ENCODE peak calls at places on chromosomes 4 and X, in four cellular contexts. One of them, this sample, is unnamed.

GRCh38 chr4:22932326-22932725 is 239.6 kb downstream of the GBA3 start:
- DNase-seq in WTC11: no peak
- DNase-seq in mesothelial cell of epicardium: no peak
- DNase-seq in lower leg skin: no peak
- DNase-seq in this sample: no peak

GRCh38 chr4:46123872-46124755 is at the start of gene GABRG1:
- DNase-seq in WTC11: peak; percentile 71
- DNase-seq in mesothelial cell of epicardium: no peak
- DNase-seq in lower leg skin: peak; percentile 63
- DNase-seq in this sample: no peak

GRCh38 chr4:30718021-30718888 is 1.9 kb upstream of the PCDH7 start:
- DNase-seq in WTC11: peak; percentile 66
- DNase-seq in mesothelial cell of epicardium: peak; percentile 58
- DNase-seq in lower leg skin: peak; percentile 85
- DNase-seq in this sample: no peak

GRCh38 chr4:25767877-25768475 is 94.8 kb downstream of the SEL1L3 start:
- DNase-seq in WTC11: peak; percentile 62
- DNase-seq in mesothelial cell of epicardium: no peak
- DNase-seq in lower leg skin: peak; percentile 70
- DNase-seq in this sample: no peak

GRCh38 chr4:62533573-62533972 is 1333.4 kb downstream of the ADGRL3 start:
- DNase-seq in WTC11: no peak
- DNase-seq in mesothelial cell of epicardium: no peak
- DNase-seq in lower leg skin: no peak
- DNase-seq in this sample: no peak

GRCh38 chr4:123443401-123444297 is 47.1 kb downstream of the SPRY1 start:
- DNase-seq in WTC11: no peak
- DNase-seq in mesothelial cell of epicardium: no peak
- DNase-seq in lower leg skin: no peak
- DNase-seq in this sample: no peak

GRCh38 chr4:108430921-108431320 is 189.5 kb upstream of the RPL34 start:
- DNase-seq in WTC11: no peak
- DNase-seq in mesothelial cell of epicardium: no peak
- DNase-seq in lower leg skin: no peak
- DNase-seq in this sample: no peak

GRCh38 chrX:33198561-33199279 is 12.6 kb downstream of the DMD start:
- DNase-seq in WTC11: no peak
- DNase-seq in mesothelial cell of epicardium: no peak
- DNase-seq in lower leg skin: no peak
- DNase-seq in this sample: no peak

GRCh38 chr4:132818091-132818490 is 331.0 kb upstream of the PCDH10 start:
- DNase-seq in WTC11: peak; percentile 78
- DNase-seq in mesothelial cell of epicardium: no peak
- DNase-seq in lower leg skin: no peak
- DNase-seq in this sample: no peak

GRCh38 chr4:77697860-77698599 is 92.4 kb downstream of the CXCL13 start:
- DNase-seq in WTC11: peak; percentile 28
- DNase-seq in mesothelial cell of epicardium: no peak
- DNase-seq in lower leg skin: no peak
- DNase-seq in this sample: no peak

GRCh38 chr4:48127231-48127881 is 6.7 kb downstream of the TXK start:
- DNase-seq in WTC11: no peak
- DNase-seq in mesothelial cell of epicardium: no peak
- DNase-seq in lower leg skin: no peak
- DNase-seq in this sample: no peak

GRCh38 chr4:152935661-152936445 is at the start of gene FHDC1:
- DNase-seq in WTC11: peak; percentile 86
- DNase-seq in mesothelial cell of epicardium: no peak
- DNase-seq in lower leg skin: no peak
- DNase-seq in this sample: no peak

GRCh38 chrX:108160309-108160708 is 68.7 kb downstream of the ATG4A start:
- DNase-seq in WTC11: no peak
- DNase-seq in mesothelial cell of epicardium: no peak
- DNase-seq in lower leg skin: peak; percentile 68
- DNase-seq in this sample: no peak

GRCh38 chr4:53450773-53451172 is 73.3 kb downstream of the FIP1L1 start:
- DNase-seq in WTC11: peak; percentile 9
- DNase-seq in mesothelial cell of epicardium: no peak
- DNase-seq in lower leg skin: no peak
- DNase-seq in this sample: no peak

GRCh38 chr4:154485127-154485773 is 6.3 kb downstream of the DCHS2 start:
- DNase-seq in WTC11: no peak
- DNase-seq in mesothelial cell of epicardium: no peak
- DNase-seq in lower leg skin: no peak
- DNase-seq in this sample: no peak

GRCh38 chr4:180532691-180533090 is 1710.5 kb upstream of the TENM3 start:
- DNase-seq in WTC11: peak; percentile 22
- DNase-seq in mesothelial cell of epicardium: no peak
- DNase-seq in lower leg skin: no peak
- DNase-seq in this sample: no peak

GRCh38 chr4:139651282-139652194 is 14.1 kb upstream of the MGST2 start:
- DNase-seq in WTC11: peak; percentile 73
- DNase-seq in mesothelial cell of epicardium: peak; percentile 64
- DNase-seq in lower leg skin: peak; percentile 95
- DNase-seq in this sample: peak; percentile 53

GRCh38 chr4:35772291-35772690 is 472.0 kb downstream of the ARAP2 start:
- DNase-seq in WTC11: no peak
- DNase-seq in mesothelial cell of epicardium: no peak
- DNase-seq in lower leg skin: no peak
- DNase-seq in this sample: no peak

GRCh38 chr4:183403486-183403885 is 41.0 kb upstream of the CDKN2AIP start:
- DNase-seq in WTC11: no peak
- DNase-seq in mesothelial cell of epicardium: no peak
- DNase-seq in lower leg skin: no peak
- DNase-seq in this sample: no peak

GRCh38 chr4:47011189-47011518 is 17.8 kb upstream of the GABRA4 start:
- DNase-seq in WTC11: no peak
- DNase-seq in mesothelial cell of epicardium: no peak
- DNase-seq in lower leg skin: no peak
- DNase-seq in this sample: no peak

DNA sequence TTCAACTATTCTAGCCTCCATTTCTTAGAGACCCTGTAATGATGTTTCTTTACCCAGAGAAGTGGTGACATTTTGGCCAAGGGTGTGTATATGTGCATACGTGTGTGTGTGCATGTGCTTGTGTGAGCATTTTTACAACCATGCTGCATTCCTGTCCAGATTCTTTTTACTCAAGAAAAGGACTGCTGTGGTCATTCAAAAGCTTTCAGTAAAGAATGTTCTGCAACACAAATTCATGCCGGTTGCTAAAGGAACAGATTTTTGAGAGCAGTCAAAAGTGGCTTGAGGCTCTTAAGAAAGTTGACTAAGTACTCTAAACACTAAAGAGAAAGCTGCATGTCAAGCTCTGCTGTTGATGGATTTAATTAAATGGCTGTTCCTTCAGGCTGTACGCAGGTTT is 65.0 kb upstream of the FMR1 start:
- DNase-seq in WTC11: no peak
- DNase-seq in mesothelial cell of epicardium: no peak
- DNase-seq in lower leg skin: no peak
- DNase-seq in this sample: no peak
- TF ChIP-seq CTCF in WTC11: no peak
- TF ChIP-seq CTCF in mesothelial cell of epicardium: no peak
- TF ChIP-seq CTCF in lower leg skin: no peak
- TF ChIP-seq CTCF in this sample: no peak

GRCh38 chr4:21882050-21882839 is 66.3 kb downstream of the KCNIP4 start:
- DNase-seq in WTC11: no peak
- DNase-seq in mesothelial cell of epicardium: no peak
- DNase-seq in lower leg skin: no peak
- DNase-seq in this sample: no peak

GRCh38 chr4:21884615-21885014 is 64.0 kb downstream of the KCNIP4 start:
- DNase-seq in WTC11: no peak
- DNase-seq in mesothelial cell of epicardium: no peak
- DNase-seq in lower leg skin: no peak
- DNase-seq in this sample: no peak

DNA sequence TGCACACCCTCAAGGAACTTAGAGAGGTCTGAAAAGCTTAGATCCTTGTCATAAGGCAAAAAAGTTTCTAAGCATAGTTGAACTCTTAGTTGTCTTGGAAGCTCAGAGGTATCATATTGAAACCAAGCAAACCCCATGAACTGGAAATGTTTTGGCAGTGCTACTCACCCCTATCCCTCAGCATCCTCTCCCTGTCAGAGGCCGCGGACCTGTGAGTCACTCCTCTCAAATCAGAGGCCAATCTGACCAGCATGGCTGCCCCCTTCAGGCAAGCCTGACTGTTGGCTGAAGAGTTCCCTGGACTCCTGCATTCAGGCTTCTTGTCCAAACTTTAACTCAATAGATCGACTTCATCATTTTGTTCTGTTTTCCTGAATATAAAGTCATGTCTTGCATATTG is 69.4 kb downstream of the KCNIP4 start:
- DNase-seq in WTC11: peak; percentile 68
- DNase-seq in mesothelial cell of epicardium: no peak
- DNase-seq in lower leg skin: no peak
- DNase-seq in this sample: no peak
- TF ChIP-seq CTCF in WTC11: no peak
- TF ChIP-seq CTCF in mesothelial cell of epicardium: no peak
- TF ChIP-seq CTCF in lower leg skin: no peak
- TF ChIP-seq CTCF in this sample: no peak

GRCh38 chrX:129522184-129523059 is 868 bp downstream of the SMARCA1 start:
- DNase-seq in WTC11: peak; percentile 61
- DNase-seq in mesothelial cell of epicardium: peak; percentile 51
- DNase-seq in lower leg skin: no peak
- DNase-seq in this sample: no peak
- TF ChIP-seq CTCF in WTC11: no peak
- TF ChIP-seq CTCF in mesothelial cell of epicardium: no peak
- TF ChIP-seq CTCF in lower leg skin: no peak
- TF ChIP-seq CTCF in this sample: no peak

DNA sequence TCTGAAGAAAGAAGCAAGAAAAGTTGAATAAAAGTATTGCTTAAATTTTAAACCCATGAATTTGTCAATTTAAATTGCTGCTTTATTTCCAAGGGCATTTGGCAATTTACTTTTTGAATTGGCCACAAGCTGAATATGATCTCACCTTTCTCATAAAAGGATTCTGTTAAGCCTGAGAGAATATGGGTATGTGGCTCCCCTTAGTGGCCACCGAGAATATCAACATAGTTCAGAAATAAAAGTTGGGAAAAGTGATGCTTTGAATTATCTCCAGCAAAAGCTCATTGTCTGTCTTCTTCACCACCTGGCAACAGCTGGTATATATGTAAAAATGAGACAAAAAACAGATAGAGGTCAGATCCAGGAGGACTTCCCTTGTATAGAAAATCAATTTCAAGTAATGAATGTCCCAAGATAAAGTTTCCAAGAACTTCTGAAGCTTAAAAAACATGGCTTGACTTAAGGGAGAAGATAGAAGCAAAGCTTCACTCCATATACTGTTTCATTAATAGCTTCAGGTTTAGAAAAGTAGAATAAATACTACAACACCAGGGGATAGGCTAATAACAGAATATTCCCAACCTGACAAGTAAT is 290.7 kb upstream of the FAM241A start:
- DNase-seq in WTC11: no peak
- DNase-seq in mesothelial cell of epicardium: no peak
- DNase-seq in lower leg skin: no peak
- DNase-seq in this sample: no peak
- TF ChIP-seq CTCF in WTC11: peak; percentile 42
- TF ChIP-seq CTCF in mesothelial cell of epicardium: peak; percentile 81
- TF ChIP-seq CTCF in lower leg skin: no peak
- TF ChIP-seq CTCF in this sample: no peak

DNA sequence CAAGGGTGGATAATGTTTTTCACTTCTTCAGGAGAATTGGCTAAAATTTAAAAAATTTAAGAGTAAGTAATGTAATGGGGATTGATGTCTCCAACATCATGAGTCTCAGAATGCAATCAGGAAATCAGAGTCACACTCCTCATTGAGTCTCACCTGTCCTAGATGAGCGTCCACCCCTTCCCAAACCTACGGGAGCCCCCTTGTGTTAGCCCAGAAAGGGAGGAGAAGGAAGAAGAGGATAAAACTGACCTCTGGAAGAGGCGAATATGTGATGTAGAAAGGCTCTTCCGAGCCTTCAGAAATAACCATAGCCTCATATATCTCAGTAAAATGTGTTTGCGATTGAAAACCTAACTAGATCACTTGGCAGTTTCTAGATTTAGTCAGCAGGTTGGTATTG is 157.1 kb downstream of the DCLK2 start:
- DNase-seq in WTC11: no peak
- DNase-seq in mesothelial cell of epicardium: no peak
- DNase-seq in lower leg skin: no peak
- DNase-seq in this sample: no peak
- TF ChIP-seq CTCF in WTC11: no peak
- TF ChIP-seq CTCF in mesothelial cell of epicardium: no peak
- TF ChIP-seq CTCF in lower leg skin: no peak
- TF ChIP-seq CTCF in this sample: no peak

This sample was measured in CD4-positive, alpha-beta T cell.